ENCODE peak calls at places on chromosome 2, in six cellular contexts. X, E, Z, T, F and I are unnamed samples.

GRCh38 chr2:11568436-11568835 is 34.6 kb downstream of the GREB1 start:
- DNase-seq in Z (no peak), X (peak; percentile 21), E (no peak), T (no peak), F (no peak), I (no peak)

GRCh38 chr2:165776013-165776412 is 18.0 kb downstream of the GALNT3 start:
- DNase-seq in T (no peak), F (no peak), X (no peak), Z (no peak), E (no peak), I (no peak)

GRCh38 chr2:229955663-229956062 is 33.4 kb downstream of the FBXO36 start:
- DNase-seq in E (no peak), Z (no peak), X (no peak), T (no peak), F (no peak), I (no peak)

GRCh38 chr2:121078869-121079268 is 206.1 kb downstream of the TFCP2L1 start:
- DNase-seq in X (no peak), F (no peak), T (no peak), E (no peak), Z (peak; percentile 39), I (peak; percentile 19)

GRCh38 chr2:102480273-102480672 is 7.2 kb downstream of the SLC9A4 start:
- DNase-seq in T (no peak), E (no peak), Z (no peak), F (no peak), X (no peak), I (no peak)

GRCh38 chr2:69933839-69934613 is 19.1 kb downstream of the MXD1 start:
- DNase-seq in F (no peak), X (no peak), T (peak; percentile 96), Z (peak; percentile 89), E (peak; percentile 53), I (peak; percentile 84)

GRCh38 chr2:218569661-218570500 is 1.2 kb downstream of the CNOT9 start:
- DNase-seq in T (peak; percentile 71), X (no peak), E (no peak), F (peak; percentile 31), Z (peak; percentile 58), I (peak; percentile 55)

GRCh38 chr2:25042321-25043240 is 705 bp downstream of the EFR3B start:
- DNase-seq in E (no peak), X (peak; percentile 67), F (peak; percentile 33), Z (peak; percentile 35), T (peak; percentile 20), I (peak; percentile 31)

GRCh38 chr2:149732001-149732685 is 144.6 kb upstream of the MMADHC start:
- DNase-seq in X (no peak), F (no peak), E (peak; percentile 52), T (peak; percentile 79), Z (peak; percentile 70), I (peak; percentile 55)

DNA sequence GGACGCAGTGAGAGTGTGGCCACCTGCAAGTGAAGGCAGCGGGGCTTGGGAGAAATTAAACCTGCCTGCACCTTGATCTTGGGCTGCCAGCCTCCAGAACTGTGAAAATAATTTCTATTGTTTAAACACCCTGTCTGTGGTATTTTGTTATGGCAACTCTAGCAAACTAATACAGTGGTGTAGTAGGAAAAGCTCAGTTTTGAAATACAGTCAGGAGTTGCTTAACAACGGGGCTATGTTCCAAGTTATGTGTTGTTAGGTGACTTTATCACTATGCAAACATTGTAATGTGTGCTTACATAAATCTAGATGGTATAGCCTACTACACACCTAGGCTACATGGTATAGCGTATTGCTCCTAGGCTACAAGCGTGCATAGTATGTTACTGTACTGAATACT is 93.4 kb upstream of the FN1 start:
- DNase-seq in T (peak; percentile 95), X (no peak), Z (peak; percentile 86), F (no peak), E (no peak), I (peak; percentile 80)
- H3K4me3 ChIP-seq in T (no peak overlapping the region), X (no peak overlapping the region), Z (no peak overlapping the region), F (no peak overlapping the region), E (no peak overlapping the region), I (no peak overlapping the region)

GRCh38 chr2:226126104-226126503 is 673.5 kb downstream of the IRS1 start:
- DNase-seq in F (no peak), Z (no peak), X (no peak), T (no peak), E (no peak), I (no peak)

GRCh38 chr2:226122067-226122466 is 677.6 kb downstream of the IRS1 start:
- DNase-seq in T (peak; percentile 38), F (no peak), Z (no peak), E (no peak), X (no peak), I (no peak)

GRCh38 chr2:226123307-226123706 is 676.3 kb downstream of the IRS1 start:
- DNase-seq in Z (peak; percentile 69), T (no peak), X (no peak), F (no peak), E (peak; percentile 87), I (peak; percentile 27)

GRCh38 chr2:226125151-226125550 is 674.5 kb downstream of the IRS1 start:
- DNase-seq in X (no peak), E (no peak), Z (no peak), F (no peak), T (no peak), I (no peak)

DNA sequence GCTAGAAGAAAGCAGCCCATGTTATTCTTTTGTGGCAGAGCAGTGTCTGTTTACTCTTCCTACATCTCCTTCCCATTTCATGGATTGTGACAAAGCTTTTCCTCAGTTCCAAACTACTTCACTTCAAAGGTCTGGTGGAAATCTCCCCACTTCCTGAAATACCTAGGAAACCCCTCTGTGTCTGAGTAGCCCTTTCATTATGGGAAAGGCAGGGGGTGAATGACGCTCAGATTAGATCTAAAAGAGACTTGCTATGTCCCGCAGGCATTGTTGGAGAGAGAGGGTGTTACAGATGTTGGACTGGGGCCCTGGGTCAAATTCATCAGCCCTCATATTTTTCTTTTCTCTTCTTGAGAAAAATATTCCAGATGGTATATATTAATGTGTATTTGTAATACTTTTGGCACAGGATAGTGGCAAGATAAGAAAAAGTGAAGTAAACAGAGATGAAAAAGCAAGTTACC is 675.0 kb downstream of the IRS1 start:
- DNase-seq in Z (peak; percentile 43), T (peak; percentile 48), F (no peak), X (no peak), E (peak; percentile 31), I (peak; percentile 33)
- TF ChIP-seq CTCF in Z (no peak), T (no peak), F (no peak), X (no peak), E (no peak), I (no peak)

GRCh38 chr2:37654419-37654818 is 17.0 kb downstream of the CDC42EP3 start:
- DNase-seq in X (no peak), Z (no peak), E (no peak), F (no peak), T (no peak), I (no peak)
- H3K4me3 ChIP-seq in X (peak overlapping the region; percentile 50), Z (no peak overlapping the region), E (no peak overlapping the region), F (peak overlapping the region; percentile 49), T (no peak overlapping the region), I (no peak overlapping the region)

GRCh38 chr2:148493822-148494563 is 150.6 kb upstream of the EPC2 start:
- DNase-seq in Z (no peak), X (no peak), E (no peak), T (no peak), F (no peak), I (no peak)
- TF ChIP-seq CTCF in Z (no peak), X (no peak), E (no peak), T (no peak), F (no peak), I (no peak)